ENCODE peak calls at places on chromosomes 16 and 17, in seven cellular contexts. One of them, this sample, is unnamed.

GRCh38 chr17:77748436-77748835 is 210.1 kb upstream of the TNRC6C start:
- DNase-seq in NCI-H774: no peak
- DNase-seq in BJ: no peak
- DNase-seq in stimulated activated CD4-positive, alpha-beta T cell treated with anti-CD3 and anti-CD28 coated beads, Interleukin-1b, Interleukin-23, amount 100 ng/mL, for 24 hours: no peak
- DNase-seq in omental fat pad: no peak
- DNase-seq in tibial nerve: no peak
- DNase-seq in activated T-cell treated with anti-CD3 and anti-CD28 coated beads, Interleukin-2, amount 50 U/mL, for 24 hours: no peak
- DNase-seq in this sample: no peak

GRCh38 chr17:956905-957304 is 22.7 kb downstream of the NXN start:
- DNase-seq in NCI-H774: no peak
- DNase-seq in BJ: no peak
- DNase-seq in stimulated activated CD4-positive, alpha-beta T cell treated with anti-CD3 and anti-CD28 coated beads, Interleukin-1b, Interleukin-23, amount 100 ng/mL, for 24 hours: no peak
- DNase-seq in omental fat pad: no peak
- DNase-seq in tibial nerve: no peak
- DNase-seq in activated T-cell treated with anti-CD3 and anti-CD28 coated beads, Interleukin-2, amount 50 U/mL, for 24 hours: no peak
- DNase-seq in this sample: no peak

GRCh38 chr16:5466551-5466950 is 369.0 kb upstream of the EEF2KMT start:
- DNase-seq in NCI-H774: no peak
- DNase-seq in BJ: no peak
- DNase-seq in stimulated activated CD4-positive, alpha-beta T cell treated with anti-CD3 and anti-CD28 coated beads, Interleukin-1b, Interleukin-23, amount 100 ng/mL, for 24 hours: no peak
- DNase-seq in omental fat pad: no peak
- DNase-seq in tibial nerve: no peak
- DNase-seq in activated T-cell treated with anti-CD3 and anti-CD28 coated beads, Interleukin-2, amount 50 U/mL, for 24 hours: no peak
- DNase-seq in this sample: no peak

GRCh38 chr17:59387351-59388069 is 56.1 kb downstream of the YPEL2 start:
- DNase-seq in NCI-H774: no peak
- DNase-seq in BJ: no peak
- DNase-seq in stimulated activated CD4-positive, alpha-beta T cell treated with anti-CD3 and anti-CD28 coated beads, Interleukin-1b, Interleukin-23, amount 100 ng/mL, for 24 hours: no peak
- DNase-seq in omental fat pad: no peak
- DNase-seq in tibial nerve: no peak
- DNase-seq in activated T-cell treated with anti-CD3 and anti-CD28 coated beads, Interleukin-2, amount 50 U/mL, for 24 hours: no peak
- DNase-seq in this sample: no peak

GRCh38 chr16:54444851-54445523 is 158.4 kb upstream of the IRX3 start:
- DNase-seq in NCI-H774: no peak
- DNase-seq in BJ: no peak
- DNase-seq in stimulated activated CD4-positive, alpha-beta T cell treated with anti-CD3 and anti-CD28 coated beads, Interleukin-1b, Interleukin-23, amount 100 ng/mL, for 24 hours: no peak
- DNase-seq in omental fat pad: no peak
- DNase-seq in tibial nerve: no peak
- DNase-seq in activated T-cell treated with anti-CD3 and anti-CD28 coated beads, Interleukin-2, amount 50 U/mL, for 24 hours: no peak
- DNase-seq in this sample: no peak

GRCh38 chr17:1123397-1124237 is 56.2 kb downstream of the ABR start:
- DNase-seq in NCI-H774: no peak
- DNase-seq in BJ: no peak
- DNase-seq in stimulated activated CD4-positive, alpha-beta T cell treated with anti-CD3 and anti-CD28 coated beads, Interleukin-1b, Interleukin-23, amount 100 ng/mL, for 24 hours: no peak
- DNase-seq in omental fat pad: no peak
- DNase-seq in tibial nerve: no peak
- DNase-seq in activated T-cell treated with anti-CD3 and anti-CD28 coated beads, Interleukin-2, amount 50 U/mL, for 24 hours: no peak
- DNase-seq in this sample: no peak

GRCh38 chr17:38429476-38430100 is 1.3 kb downstream of the ARHGAP23 start:
- DNase-seq in NCI-H774: no peak
- DNase-seq in BJ: no peak
- DNase-seq in stimulated activated CD4-positive, alpha-beta T cell treated with anti-CD3 and anti-CD28 coated beads, Interleukin-1b, Interleukin-23, amount 100 ng/mL, for 24 hours: no peak
- DNase-seq in omental fat pad: no peak
- DNase-seq in tibial nerve: no peak
- DNase-seq in activated T-cell treated with anti-CD3 and anti-CD28 coated beads, Interleukin-2, amount 50 U/mL, for 24 hours: no peak
- DNase-seq in this sample: no peak

GRCh38 chr17:78769200-78769773 is 12.8 kb downstream of the CYTH1 start:
- DNase-seq in NCI-H774: no peak
- DNase-seq in BJ: no peak
- DNase-seq in stimulated activated CD4-positive, alpha-beta T cell treated with anti-CD3 and anti-CD28 coated beads, Interleukin-1b, Interleukin-23, amount 100 ng/mL, for 24 hours: no peak
- DNase-seq in omental fat pad: no peak
- DNase-seq in tibial nerve: no peak
- DNase-seq in activated T-cell treated with anti-CD3 and anti-CD28 coated beads, Interleukin-2, amount 50 U/mL, for 24 hours: peak
- DNase-seq in this sample: no peak

GRCh38 chr17:82859431-82860403 is 19.9 kb upstream of the ZNF750 start:
- DNase-seq in NCI-H774: no peak
- DNase-seq in BJ: no peak
- DNase-seq in stimulated activated CD4-positive, alpha-beta T cell treated with anti-CD3 and anti-CD28 coated beads, Interleukin-1b, Interleukin-23, amount 100 ng/mL, for 24 hours: no peak
- DNase-seq in omental fat pad: no peak
- DNase-seq in tibial nerve: no peak
- DNase-seq in activated T-cell treated with anti-CD3 and anti-CD28 coated beads, Interleukin-2, amount 50 U/mL, for 24 hours: peak
- DNase-seq in this sample: no peak

GRCh38 chr16:84553873-84554399 is 49.5 kb upstream of the MEAK7 start:
- DNase-seq in NCI-H774: no peak
- DNase-seq in BJ: no peak
- DNase-seq in stimulated activated CD4-positive, alpha-beta T cell treated with anti-CD3 and anti-CD28 coated beads, Interleukin-1b, Interleukin-23, amount 100 ng/mL, for 24 hours: no peak
- DNase-seq in omental fat pad: no peak
- DNase-seq in tibial nerve: no peak
- DNase-seq in activated T-cell treated with anti-CD3 and anti-CD28 coated beads, Interleukin-2, amount 50 U/mL, for 24 hours: peak
- DNase-seq in this sample: no peak

GRCh38 chr17:52389632-52390031 is 231.1 kb upstream of the CA10 start:
- DNase-seq in NCI-H774: no peak
- DNase-seq in BJ: no peak
- DNase-seq in stimulated activated CD4-positive, alpha-beta T cell treated with anti-CD3 and anti-CD28 coated beads, Interleukin-1b, Interleukin-23, amount 100 ng/mL, for 24 hours: no peak
- DNase-seq in omental fat pad: no peak
- DNase-seq in tibial nerve: no peak
- DNase-seq in activated T-cell treated with anti-CD3 and anti-CD28 coated beads, Interleukin-2, amount 50 U/mL, for 24 hours: no peak
- DNase-seq in this sample: no peak

GRCh38 chr17:17506181-17506741 is 10.1 kb upstream of the RASD1 start:
- DNase-seq in NCI-H774: no peak
- DNase-seq in BJ: no peak
- DNase-seq in stimulated activated CD4-positive, alpha-beta T cell treated with anti-CD3 and anti-CD28 coated beads, Interleukin-1b, Interleukin-23, amount 100 ng/mL, for 24 hours: no peak
- DNase-seq in omental fat pad: no peak
- DNase-seq in tibial nerve: no peak
- DNase-seq in activated T-cell treated with anti-CD3 and anti-CD28 coated beads, Interleukin-2, amount 50 U/mL, for 24 hours: no peak
- DNase-seq in this sample: no peak